ENCODE peak calls at places on chromosomes 6 and 20, in nine cellular contexts. F is lung microvascular endothelial cell; J is AG08395; L is SK-N-DZ; H is NCI-H1417 treated with DMSO at 0.1 percent for 48 hours; N is Panc1; M is posterior vena cava; I is stimulated activated CD4-positive, alpha-beta T cell treated with anti-CD3 and anti-CD28 coated beads, TNF-alpha, amount 100 ng/mL, for 4 hours; P is hypothalamus. T is an unnamed sample.

GRCh38 chr6:158631678-158632537 is 12.6 kb downstream of the DYNLT1 start:
- DNase-seq in L (no peak), F (peak), N (no peak), P (no peak), M (peak), H (no peak), J (peak), I (no peak), T (no peak)

GRCh38 chr6:99305021-99305554 is 44.4 kb downstream of the FAXC start:
- DNase-seq in I (no peak), J (no peak), M (no peak), P (no peak), F (no peak), L (no peak), H (no peak), N (no peak), T (no peak)

GRCh38 chr6:3284436-3284876 is 25.7 kb downstream of the PSMG4 start:
- DNase-seq in P (no peak), H (no peak), L (no peak), F (no peak), J (no peak), M (peak), I (no peak), N (no peak), T (no peak)

GRCh38 chr20:10954137-10954840 is 280.5 kb upstream of the JAG1 start:
- DNase-seq in I (no peak), M (no peak), J (no peak), P (no peak), L (no peak), H (no peak), F (no peak), N (no peak), T (no peak)

GRCh38 chr20:2559641-2560040 is 23.3 kb downstream of the TMC2 start:
- DNase-seq in M (no peak), P (no peak), J (no peak), L (no peak), N (no peak), I (no peak), H (peak), F (no peak), T (no peak)

GRCh38 chr6:146860583-146860982 is 261.8 kb downstream of the ADGB start:
- DNase-seq in H (no peak), I (no peak), F (no peak), L (no peak), M (no peak), J (peak), P (no peak), N (no peak), T (no peak)

GRCh38 chr6:109105681-109106080 is 10.4 kb downstream of the CEP57L1 start:
- DNase-seq in F (no peak), J (no peak), M (no peak), N (no peak), H (no peak), I (no peak), P (no peak), L (no peak), T (no peak)

GRCh38 chr20:3749689-3750639 is 17.5 kb downstream of the HSPA12B start:
- DNase-seq in N (no peak), H (no peak), M (no peak), F (no peak), I (no peak), J (no peak), P (no peak), L (no peak), T (peak)

GRCh38 chr20:6583134-6583738 is 184.2 kb upstream of the BMP2 start:
- DNase-seq in P (no peak), H (peak), M (no peak), J (peak), I (no peak), N (no peak), F (peak), L (peak), T (no peak)

GRCh38 chr6:31620586-31621319 is at the start of gene PRRC2A:
- DNase-seq in J (peak), P (peak), I (peak), L (peak), F (no peak), M (peak), N (no peak), H (no peak), T (peak)

GRCh38 chr20:44215125-44215524 is 4.6 kb upstream of the OSER1 start:
- DNase-seq in I (peak), H (peak), P (no peak), L (peak), J (peak), M (peak), N (no peak), F (peak), T (peak)

GRCh38 chr6:112979830-112980229 is 632.7 kb downstream of the RFPL4B start:
- DNase-seq in J (peak), I (no peak), F (peak), N (no peak), P (no peak), L (no peak), H (no peak), M (no peak), T (peak)

GRCh38 chr6:26197736-26198625 is 110.8 kb downstream of the HFE start:
- DNase-seq in P (no peak), M (no peak), L (peak), J (no peak), N (no peak), I (no peak), F (peak), H (no peak), T (no peak)

GRCh38 chr6:120774275-120774674 is 560.0 kb downstream of the TBC1D32 start:
- DNase-seq in F (no peak), M (no peak), L (no peak), I (no peak), P (no peak), H (no peak), J (peak), N (no peak), T (peak)

GRCh38 chr6:158660331-158660730 is 10.5 kb downstream of the SYTL3 start:
- DNase-seq in I (no peak), P (no peak), L (no peak), M (no peak), H (no peak), N (no peak), J (no peak), F (peak), T (peak)

GRCh38 chr20:63142933-63143332 is 73.0 kb downstream of the YTHDF1 start:
- DNase-seq in H (no peak), J (no peak), M (peak), F (no peak), L (no peak), N (no peak), I (no peak), P (no peak), T (no peak)

GRCh38 chr20:38186788-38187221 is 21.7 kb upstream of the TGM2 start:
- DNase-seq in J (peak), P (no peak), M (no peak), L (no peak), I (no peak), F (peak), H (no peak), N (no peak), T (peak)

GRCh38 chr6:125826695-125827463 is 36.1 kb downstream of the NCOA7 start:
- DNase-seq in J (no peak), P (no peak), N (no peak), F (no peak), I (no peak), M (no peak), H (no peak), L (no peak), T (no peak)

GRCh38 chr6:21186479-21187055 is 407.0 kb upstream of the SOX4 start:
- DNase-seq in F (peak), L (no peak), M (no peak), H (no peak), I (no peak), P (no peak), J (no peak), N (no peak), T (no peak)

GRCh38 chr6:157219201-157220200 is 103.8 kb downstream of the TMEM242 start:
- DNase-seq in P (no peak), J (peak), M (no peak), L (no peak), H (no peak), N (no peak), I (no peak), F (no peak), T (no peak)

GRCh38 chr6:119032428-119032827 is 46.0 kb downstream of the FAM184A start:
- DNase-seq in M (no peak), P (no peak), J (no peak), N (no peak), L (no peak), F (no peak), H (no peak), I (no peak), T (no peak)

GRCh38 chr6:67880939-67881705 is 754.0 kb upstream of the ADGRB3 start:
- DNase-seq in H (no peak), N (no peak), M (no peak), F (peak), J (no peak), P (no peak), L (no peak), I (no peak), T (no peak)

GRCh38 chr6:9543649-9544048 is 871.2 kb downstream of the TFAP2A start:
- DNase-seq in I (no peak), F (no peak), J (no peak), H (no peak), N (no peak), L (no peak), P (no peak), M (no peak), T (peak)

GRCh38 chr20:38043512-38044300 is 10.2 kb downstream of the RPRD1B start:
- DNase-seq in P (no peak), J (peak), N (peak), F (peak), M (no peak), I (no peak), L (no peak), H (no peak), T (peak)

GRCh38 chr6:45786243-45786795 is 229.3 kb downstream of the CLIC5 start:
- DNase-seq in J (no peak), I (no peak), L (no peak), M (no peak), H (peak), F (no peak), P (no peak), N (no peak), T (no peak)

GRCh38 chr6:10801224-10801848 is 37.0 kb downstream of the MAK start:
- DNase-seq in P (no peak), M (no peak), L (peak), N (peak), I (peak), F (peak), J (peak), H (peak), T (peak)

GRCh38 chr6:70834520-70834919 is 122.3 kb downstream of the B3GAT2 start:
- DNase-seq in I (no peak), L (no peak), M (no peak), J (peak), P (no peak), H (no peak), F (no peak), N (no peak), T (no peak)

GRCh38 chr20:61905781-61906523 is 159.7 kb downstream of the TAF4 start:
- DNase-seq in M (no peak), H (no peak), F (no peak), P (no peak), L (no peak), J (no peak), I (no peak), N (no peak), T (no peak)

GRCh38 chr6:52745764-52746201 is 17.5 kb downstream of the GSTA2 start:
- DNase-seq in L (no peak), N (no peak), H (no peak), M (no peak), F (no peak), P (no peak), I (no peak), J (no peak), T (no peak)

GRCh38 chr6:24994812-24995211 is 59.1 kb upstream of the RIPOR2 start:
- DNase-seq in N (no peak), F (no peak), P (no peak), I (no peak), J (no peak), L (no peak), M (no peak), H (no peak), T (no peak)

GRCh38 chr6:46863791-46864190 is 57.9 kb downstream of the ADGRF5 start:
- DNase-seq in P (no peak), N (no peak), H (no peak), L (no peak), I (no peak), M (no peak), J (no peak), F (no peak), T (no peak)

GRCh38 chr6:80214436-80215022 is 108.1 kb downstream of the BCKDHB start:
- DNase-seq in J (peak), M (no peak), L (peak), I (no peak), N (peak), F (peak), H (peak), P (no peak), T (peak)

GRCh38 chr6:36355819-36356218 is 19.1 kb upstream of the BNIP5 start:
- DNase-seq in J (no peak), L (no peak), N (no peak), M (no peak), I (no peak), H (no peak), F (no peak), P (no peak), T (no peak)